ENCODE peak calls at places on chromosome X, in seven cellular contexts. One of them, this sample, is unnamed.
A peak's percentile ranks its signal among the peaks of the same experiment; 100 is the strongest.

GRCh38 chrX:153806999-153807575 is 12.6 kb downstream of the SSR4 start:
- DNase-seq in RWPE1: no peak
- DNase-seq in mammary epithelial cell: no peak
- DNase-seq in GM12865: no peak
- DNase-seq in AG10803: no peak
- DNase-seq in fibroblast of the aortic adventitia: no peak
- DNase-seq in cardiac muscle cell: no peak
- DNase-seq in this sample: no peak

GRCh38 chrX:133813991-133814390 is 171.4 kb downstream of the GPC3 start:
- DNase-seq in AG10803: no peak
- DNase-seq in fibroblast of the aortic adventitia: no peak
- DNase-seq in RWPE1: no peak
- DNase-seq in cardiac muscle cell: no peak
- DNase-seq in GM12865: no peak
- DNase-seq in mammary epithelial cell: no peak
- DNase-seq in this sample: no peak

GRCh38 chrX:12949927-12950656 is 24.8 kb upstream of the TMSB4X start:
- DNase-seq in mammary epithelial cell: peak; percentile 93
- DNase-seq in AG10803: peak; percentile 92
- DNase-seq in RWPE1: peak; percentile 8
- DNase-seq in GM12865: peak; percentile 95
- DNase-seq in fibroblast of the aortic adventitia: peak; percentile 91
- DNase-seq in cardiac muscle cell: no peak
- DNase-seq in this sample: peak; percentile 61

GRCh38 chrX:53831662-53832635 is 145.4 kb upstream of the HUWE1 start:
- DNase-seq in GM12865: peak; percentile 54
- DNase-seq in AG10803: peak; percentile 8
- DNase-seq in RWPE1: peak; percentile 36
- DNase-seq in fibroblast of the aortic adventitia: peak; percentile 38
- DNase-seq in cardiac muscle cell: peak; percentile 10
- DNase-seq in mammary epithelial cell: peak; percentile 41
- DNase-seq in this sample: peak; percentile 0

GRCh38 chrX:56130436-56130835 is 101.7 kb upstream of the KLF8 start:
- DNase-seq in fibroblast of the aortic adventitia: no peak
- DNase-seq in mammary epithelial cell: no peak
- DNase-seq in GM12865: no peak
- DNase-seq in cardiac muscle cell: no peak
- DNase-seq in RWPE1: no peak
- DNase-seq in AG10803: no peak
- DNase-seq in this sample: peak; percentile 37

GRCh38 chrX:130523460-130524394 is 121.9 kb downstream of the RBMX2 start:
- DNase-seq in cardiac muscle cell: peak; percentile 66
- DNase-seq in mammary epithelial cell: no peak
- DNase-seq in AG10803: no peak
- DNase-seq in fibroblast of the aortic adventitia: no peak
- DNase-seq in RWPE1: no peak
- DNase-seq in GM12865: no peak
- DNase-seq in this sample: no peak

GRCh38 chrX:22323541-22323940 is 50.8 kb downstream of the CBLL2 start:
- DNase-seq in mammary epithelial cell: peak; percentile 57
- DNase-seq in AG10803: peak; percentile 50
- DNase-seq in RWPE1: peak; percentile 37
- DNase-seq in fibroblast of the aortic adventitia: peak; percentile 65
- DNase-seq in GM12865: no peak
- DNase-seq in cardiac muscle cell: no peak
- DNase-seq in this sample: no peak

GRCh38 chrX:9878141-9878875 is 88.8 kb upstream of the CLDN34 start:
- DNase-seq in AG10803: no peak
- DNase-seq in cardiac muscle cell: no peak
- DNase-seq in mammary epithelial cell: no peak
- DNase-seq in RWPE1: no peak
- DNase-seq in GM12865: no peak
- DNase-seq in fibroblast of the aortic adventitia: no peak
- DNase-seq in this sample: no peak

GRCh38 chrX:96394566-96394965 is 290.1 kb upstream of the DIAPH2 start:
- DNase-seq in fibroblast of the aortic adventitia: no peak
- DNase-seq in AG10803: no peak
- DNase-seq in mammary epithelial cell: no peak
- DNase-seq in GM12865: no peak
- DNase-seq in cardiac muscle cell: no peak
- DNase-seq in RWPE1: no peak
- DNase-seq in this sample: no peak

GRCh38 chrX:21524008-21524407 is 134.1 kb downstream of the KLHL34 start:
- DNase-seq in fibroblast of the aortic adventitia: no peak
- DNase-seq in mammary epithelial cell: no peak
- DNase-seq in AG10803: peak; percentile 12
- DNase-seq in GM12865: no peak
- DNase-seq in RWPE1: no peak
- DNase-seq in cardiac muscle cell: no peak
- DNase-seq in this sample: no peak

GRCh38 chrX:2691543-2692220 is 587 bp downstream of the CD99 start:
- DNase-seq in fibroblast of the aortic adventitia: peak; percentile 62
- DNase-seq in GM12865: no peak
- DNase-seq in RWPE1: no peak
- DNase-seq in AG10803: peak; percentile 47
- DNase-seq in cardiac muscle cell: peak; percentile 48
- DNase-seq in mammary epithelial cell: no peak
- DNase-seq in this sample: no peak

GRCh38 chrX:136199365-136199764 is 51.8 kb downstream of the MAP7D3 start:
- DNase-seq in AG10803: no peak
- DNase-seq in cardiac muscle cell: no peak
- DNase-seq in mammary epithelial cell: peak; percentile 24
- DNase-seq in fibroblast of the aortic adventitia: no peak
- DNase-seq in RWPE1: peak; percentile 50
- DNase-seq in GM12865: no peak
- DNase-seq in this sample: no peak

GRCh38 chrX:49761481-49761880 is 65.7 kb upstream of the PAGE1 start:
- DNase-seq in GM12865: peak; percentile 9
- DNase-seq in RWPE1: no peak
- DNase-seq in fibroblast of the aortic adventitia: peak; percentile 12
- DNase-seq in AG10803: peak; percentile 4
- DNase-seq in cardiac muscle cell: peak; percentile 26
- DNase-seq in mammary epithelial cell: no peak
- DNase-seq in this sample: no peak

GRCh38 chrX:109709129-109709631 is 23.9 kb downstream of the ACSL4 start:
- DNase-seq in mammary epithelial cell: peak; percentile 66
- DNase-seq in GM12865: peak; percentile 73
- DNase-seq in RWPE1: peak; percentile 9
- DNase-seq in AG10803: peak; percentile 52
- DNase-seq in cardiac muscle cell: no peak
- DNase-seq in fibroblast of the aortic adventitia: peak; percentile 54
- DNase-seq in this sample: no peak

GRCh38 chrX:151476597-151476996 is 79.6 kb downstream of the VMA21 start:
- DNase-seq in RWPE1: no peak
- DNase-seq in cardiac muscle cell: no peak
- DNase-seq in mammary epithelial cell: no peak
- DNase-seq in AG10803: no peak
- DNase-seq in fibroblast of the aortic adventitia: no peak
- DNase-seq in GM12865: no peak
- DNase-seq in this sample: no peak

GRCh38 chrX:71081348-71082148 is 13.4 kb upstream of the SNX12 start:
- DNase-seq in RWPE1: no peak
- DNase-seq in mammary epithelial cell: peak; percentile 37
- DNase-seq in cardiac muscle cell: no peak
- DNase-seq in fibroblast of the aortic adventitia: peak; percentile 62
- DNase-seq in AG10803: peak; percentile 8
- DNase-seq in GM12865: no peak
- DNase-seq in this sample: no peak

GRCh38 chrX:57282568-57282967 is 3.9 kb upstream of the FAAH2 start:
- DNase-seq in GM12865: no peak
- DNase-seq in AG10803: no peak
- DNase-seq in cardiac muscle cell: no peak
- DNase-seq in fibroblast of the aortic adventitia: no peak
- DNase-seq in mammary epithelial cell: no peak
- DNase-seq in RWPE1: no peak
- DNase-seq in this sample: no peak

GRCh38 chrX:39850630-39851152 is 247.1 kb downstream of the BCOR start:
- DNase-seq in RWPE1: no peak
- DNase-seq in AG10803: peak; percentile 55
- DNase-seq in mammary epithelial cell: no peak
- DNase-seq in cardiac muscle cell: no peak
- DNase-seq in fibroblast of the aortic adventitia: peak; percentile 59
- DNase-seq in GM12865: no peak
- DNase-seq in this sample: no peak

GRCh38 chrX:102985182-102985581 is 48.1 kb downstream of the RAB40AL start:
- DNase-seq in RWPE1: no peak
- DNase-seq in cardiac muscle cell: no peak
- DNase-seq in AG10803: peak; percentile 11
- DNase-seq in GM12865: no peak
- DNase-seq in fibroblast of the aortic adventitia: no peak
- DNase-seq in mammary epithelial cell: peak; percentile 19
- DNase-seq in this sample: no peak

GRCh38 chrX:131617182-131617581 is 73.3 kb downstream of the OR13H1 start:
- DNase-seq in fibroblast of the aortic adventitia: peak; percentile 66
- DNase-seq in mammary epithelial cell: peak; percentile 5
- DNase-seq in RWPE1: peak; percentile 1
- DNase-seq in GM12865: no peak
- DNase-seq in cardiac muscle cell: no peak
- DNase-seq in AG10803: peak; percentile 36
- DNase-seq in this sample: no peak

GRCh38 chrX:69130448-69130847 is 34.8 kb downstream of the PJA1 start:
- DNase-seq in RWPE1: no peak
- DNase-seq in GM12865: no peak
- DNase-seq in mammary epithelial cell: no peak
- DNase-seq in cardiac muscle cell: no peak
- DNase-seq in AG10803: no peak
- DNase-seq in fibroblast of the aortic adventitia: no peak
- DNase-seq in this sample: no peak

GRCh38 chrX:154986826-154987575 is 35.5 kb downstream of the F8 start:
- DNase-seq in cardiac muscle cell: no peak
- DNase-seq in RWPE1: no peak
- DNase-seq in fibroblast of the aortic adventitia: peak; percentile 12
- DNase-seq in AG10803: peak; percentile 0
- DNase-seq in GM12865: peak; percentile 5
- DNase-seq in mammary epithelial cell: no peak
- DNase-seq in this sample: no peak

GRCh38 chrX:29318051-29318450 is 730.8 kb downstream of the IL1RAPL1 start:
- DNase-seq in RWPE1: no peak
- DNase-seq in mammary epithelial cell: no peak
- DNase-seq in fibroblast of the aortic adventitia: peak; percentile 74
- DNase-seq in GM12865: no peak
- DNase-seq in AG10803: peak; percentile 21
- DNase-seq in cardiac muscle cell: no peak
- DNase-seq in this sample: no peak

GRCh38 chrX:109300415-109300814 is 181.5 kb downstream of the GUCY2F start:
- DNase-seq in fibroblast of the aortic adventitia: no peak
- DNase-seq in GM12865: no peak
- DNase-seq in RWPE1: no peak
- DNase-seq in cardiac muscle cell: no peak
- DNase-seq in mammary epithelial cell: no peak
- DNase-seq in AG10803: no peak
- DNase-seq in this sample: no peak

GRCh38 chrX:135295238-135295943 is 13.9 kb upstream of the ETDC start:
- DNase-seq in fibroblast of the aortic adventitia: peak; percentile 22
- DNase-seq in AG10803: peak; percentile 3
- DNase-seq in mammary epithelial cell: no peak
- DNase-seq in cardiac muscle cell: peak; percentile 55
- DNase-seq in GM12865: peak; percentile 60
- DNase-seq in RWPE1: no peak
- DNase-seq in this sample: no peak

GRCh38 chrX:23513121-23513520 is 154.2 kb upstream of the PRDX4 start:
- DNase-seq in mammary epithelial cell: no peak
- DNase-seq in GM12865: no peak
- DNase-seq in RWPE1: no peak
- DNase-seq in cardiac muscle cell: no peak
- DNase-seq in AG10803: no peak
- DNase-seq in fibroblast of the aortic adventitia: no peak
- DNase-seq in this sample: no peak

GRCh38 chrX:134173541-134174272 is 63.3 kb upstream of the CCDC160 start:
- DNase-seq in GM12865: no peak
- DNase-seq in mammary epithelial cell: no peak
- DNase-seq in fibroblast of the aortic adventitia: no peak
- DNase-seq in RWPE1: no peak
- DNase-seq in cardiac muscle cell: peak; percentile 38
- DNase-seq in AG10803: no peak
- DNase-seq in this sample: no peak

GRCh38 chrX:150253946-150254615 is 109.0 kb upstream of the MAMLD1 start:
- DNase-seq in mammary epithelial cell: no peak
- DNase-seq in fibroblast of the aortic adventitia: peak; percentile 9
- DNase-seq in AG10803: no peak
- DNase-seq in GM12865: no peak
- DNase-seq in RWPE1: no peak
- DNase-seq in cardiac muscle cell: no peak
- DNase-seq in this sample: no peak

GRCh38 chrX:14913241-14913640 is 40.0 kb downstream of the MOSPD2 start:
- DNase-seq in fibroblast of the aortic adventitia: peak; percentile 55
- DNase-seq in RWPE1: no peak
- DNase-seq in cardiac muscle cell: no peak
- DNase-seq in AG10803: no peak
- DNase-seq in mammary epithelial cell: peak; percentile 69
- DNase-seq in GM12865: no peak
- DNase-seq in this sample: no peak

GRCh38 chrX:38304010-38304409 is 23.3 kb downstream of the RPGR start:
- DNase-seq in fibroblast of the aortic adventitia: peak; percentile 22
- DNase-seq in mammary epithelial cell: no peak
- DNase-seq in RWPE1: no peak
- DNase-seq in cardiac muscle cell: peak; percentile 15
- DNase-seq in AG10803: no peak
- DNase-seq in GM12865: no peak
- DNase-seq in this sample: no peak
- TF ChIP-seq CTCF in fibroblast of the aortic adventitia: peak; percentile 45
- TF ChIP-seq CTCF in mammary epithelial cell: peak; percentile 46
- TF ChIP-seq CTCF in RWPE1: no peak
- TF ChIP-seq CTCF in cardiac muscle cell: peak; percentile 49
- TF ChIP-seq CTCF in AG10803: peak; percentile 33
- TF ChIP-seq CTCF in GM12865: no peak
- TF ChIP-seq CTCF in this sample: peak; percentile 41

GRCh38 chrX:128992107-128992971 is 531.0 kb downstream of the SMARCA1 start:
- DNase-seq in RWPE1: no peak
- DNase-seq in AG10803: no peak
- DNase-seq in fibroblast of the aortic adventitia: no peak
- DNase-seq in cardiac muscle cell: no peak
- DNase-seq in mammary epithelial cell: no peak
- DNase-seq in GM12865: no peak
- DNase-seq in this sample: no peak
- TF ChIP-seq CTCF in RWPE1: no peak
- TF ChIP-seq CTCF in AG10803: no peak
- TF ChIP-seq CTCF in fibroblast of the aortic adventitia: no peak
- TF ChIP-seq CTCF in cardiac muscle cell: no peak
- TF ChIP-seq CTCF in mammary epithelial cell: no peak
- TF ChIP-seq CTCF in GM12865: no peak
- TF ChIP-seq CTCF in this sample: no peak

GRCh38 chrX:63430026-63430425 is 78.9 kb upstream of the SPIN4 start:
- DNase-seq in fibroblast of the aortic adventitia: no peak
- DNase-seq in cardiac muscle cell: no peak
- DNase-seq in mammary epithelial cell: no peak
- DNase-seq in GM12865: no peak
- DNase-seq in RWPE1: no peak
- DNase-seq in AG10803: no peak
- DNase-seq in this sample: no peak
- TF ChIP-seq CTCF in fibroblast of the aortic adventitia: no peak
- TF ChIP-seq CTCF in cardiac muscle cell: no peak
- TF ChIP-seq CTCF in mammary epithelial cell: no peak
- TF ChIP-seq CTCF in GM12865: no peak
- TF ChIP-seq CTCF in RWPE1: no peak
- TF ChIP-seq CTCF in AG10803: no peak
- TF ChIP-seq CTCF in this sample: no peak

GRCh38 chrX:51496501-51497291 is at the start of gene NUDT11:
- DNase-seq in GM12865: peak; percentile 18
- DNase-seq in fibroblast of the aortic adventitia: peak; percentile 48
- DNase-seq in AG10803: peak; percentile 61
- DNase-seq in mammary epithelial cell: peak; percentile 71
- DNase-seq in RWPE1: peak; percentile 40
- DNase-seq in cardiac muscle cell: peak; percentile 86
- DNase-seq in this sample: no peak

GRCh38 chrX:51494409-51494808 is 2.0 kb downstream of the NUDT11 start:
- DNase-seq in RWPE1: no peak
- DNase-seq in GM12865: no peak
- DNase-seq in fibroblast of the aortic adventitia: peak; percentile 27
- DNase-seq in cardiac muscle cell: no peak
- DNase-seq in mammary epithelial cell: no peak
- DNase-seq in AG10803: no peak
- DNase-seq in this sample: no peak
- TF ChIP-seq CTCF in RWPE1: no peak
- TF ChIP-seq CTCF in GM12865: no peak
- TF ChIP-seq CTCF in fibroblast of the aortic adventitia: peak; percentile 33
- TF ChIP-seq CTCF in cardiac muscle cell: peak; percentile 16
- TF ChIP-seq CTCF in mammary epithelial cell: no peak
- TF ChIP-seq CTCF in AG10803: peak; percentile 40
- TF ChIP-seq CTCF in this sample: peak; percentile 17